ENCODE peak calls at places on chromosomes 12 and 14, in ten cellular contexts. One of them, this sample, is unnamed.

GRCh38 chr14:104600141-104600643 is 4.4 kb downstream of the TMEM179 start:
- DNase-seq in activated B cell treated with CpG ODN at 0.5 μM for 24 hours: no peak
- DNase-seq in cortex of kidney: no peak
- DNase-seq in astrocyte of the cerebellum: no peak
- DNase-seq in AG04450: no peak
- DNase-seq in stimulated activated CD8-positive, alpha-beta memory T cell treated with anti-CD3 and anti-CD28 coated beads, Interleukin-7, amount 100 ng/mL, for 1 hour: no peak
- DNase-seq in activated naive CD8-positive, alpha-beta T cell treated with anti-CD3 and anti-CD28 coated beads, Interleukin-2, amount 50 U/mL, for 24 hours: no peak
- DNase-seq in germinal center: no peak
- DNase-seq in activated CD4-positive, CD25-positive, alpha-beta regulatory T cell treated with anti-CD3 and anti-CD28 coated beads, Interleukin-2, amount 50 U/mL, for 16 hours: no peak
- DNase-seq in NCI-H1105 treated with DMSO at 0.1 percent for 48 hours: no peak
- DNase-seq in this sample: no peak

GRCh38 chr12:52119398-52120254 is 40.1 kb downstream of the SMIM41 start:
- DNase-seq in AG04450: no peak
- DNase-seq in cortex of kidney: no peak
- DNase-seq in activated naive CD8-positive, alpha-beta T cell treated with anti-CD3 and anti-CD28 coated beads, Interleukin-2, amount 50 U/mL, for 24 hours: peak
- DNase-seq in activated B cell treated with CpG ODN at 0.5 μM for 24 hours: no peak
- DNase-seq in activated CD4-positive, CD25-positive, alpha-beta regulatory T cell treated with anti-CD3 and anti-CD28 coated beads, Interleukin-2, amount 50 U/mL, for 16 hours: no peak
- DNase-seq in NCI-H1105 treated with DMSO at 0.1 percent for 48 hours: no peak
- DNase-seq in germinal center: peak
- DNase-seq in stimulated activated CD8-positive, alpha-beta memory T cell treated with anti-CD3 and anti-CD28 coated beads, Interleukin-7, amount 100 ng/mL, for 1 hour: no peak
- DNase-seq in astrocyte of the cerebellum: no peak
- DNase-seq in this sample: no peak

GRCh38 chr14:43872752-43873655 is 634.1 kb downstream of the FSCB start:
- DNase-seq in germinal center: no peak
- DNase-seq in stimulated activated CD8-positive, alpha-beta memory T cell treated with anti-CD3 and anti-CD28 coated beads, Interleukin-7, amount 100 ng/mL, for 1 hour: no peak
- DNase-seq in activated CD4-positive, CD25-positive, alpha-beta regulatory T cell treated with anti-CD3 and anti-CD28 coated beads, Interleukin-2, amount 50 U/mL, for 16 hours: no peak
- DNase-seq in activated naive CD8-positive, alpha-beta T cell treated with anti-CD3 and anti-CD28 coated beads, Interleukin-2, amount 50 U/mL, for 24 hours: no peak
- DNase-seq in cortex of kidney: no peak
- DNase-seq in activated B cell treated with CpG ODN at 0.5 μM for 24 hours: no peak
- DNase-seq in astrocyte of the cerebellum: peak
- DNase-seq in AG04450: no peak
- DNase-seq in NCI-H1105 treated with DMSO at 0.1 percent for 48 hours: no peak
- DNase-seq in this sample: no peak

GRCh38 chr12:121050725-121051124 is 11.7 kb upstream of the OASL start:
- DNase-seq in germinal center: no peak
- DNase-seq in stimulated activated CD8-positive, alpha-beta memory T cell treated with anti-CD3 and anti-CD28 coated beads, Interleukin-7, amount 100 ng/mL, for 1 hour: no peak
- DNase-seq in activated B cell treated with CpG ODN at 0.5 μM for 24 hours: no peak
- DNase-seq in astrocyte of the cerebellum: no peak
- DNase-seq in cortex of kidney: no peak
- DNase-seq in activated CD4-positive, CD25-positive, alpha-beta regulatory T cell treated with anti-CD3 and anti-CD28 coated beads, Interleukin-2, amount 50 U/mL, for 16 hours: no peak
- DNase-seq in NCI-H1105 treated with DMSO at 0.1 percent for 48 hours: no peak
- DNase-seq in activated naive CD8-positive, alpha-beta T cell treated with anti-CD3 and anti-CD28 coated beads, Interleukin-2, amount 50 U/mL, for 24 hours: no peak
- DNase-seq in AG04450: no peak
- DNase-seq in this sample: no peak

GRCh38 chr14:105065280-105066228 is at the start of gene GPR132:
- DNase-seq in stimulated activated CD8-positive, alpha-beta memory T cell treated with anti-CD3 and anti-CD28 coated beads, Interleukin-7, amount 100 ng/mL, for 1 hour: peak
- DNase-seq in AG04450: no peak
- DNase-seq in activated naive CD8-positive, alpha-beta T cell treated with anti-CD3 and anti-CD28 coated beads, Interleukin-2, amount 50 U/mL, for 24 hours: peak
- DNase-seq in astrocyte of the cerebellum: no peak
- DNase-seq in activated CD4-positive, CD25-positive, alpha-beta regulatory T cell treated with anti-CD3 and anti-CD28 coated beads, Interleukin-2, amount 50 U/mL, for 16 hours: peak
- DNase-seq in NCI-H1105 treated with DMSO at 0.1 percent for 48 hours: no peak
- DNase-seq in germinal center: peak
- DNase-seq in cortex of kidney: no peak
- DNase-seq in activated B cell treated with CpG ODN at 0.5 μM for 24 hours: peak
- DNase-seq in this sample: no peak

GRCh38 chr14:61334197-61334701 is 12.9 kb downstream of the PRKCH start:
- DNase-seq in activated CD4-positive, CD25-positive, alpha-beta regulatory T cell treated with anti-CD3 and anti-CD28 coated beads, Interleukin-2, amount 50 U/mL, for 16 hours: no peak
- DNase-seq in astrocyte of the cerebellum: no peak
- DNase-seq in AG04450: no peak
- DNase-seq in germinal center: no peak
- DNase-seq in cortex of kidney: no peak
- DNase-seq in activated B cell treated with CpG ODN at 0.5 μM for 24 hours: no peak
- DNase-seq in NCI-H1105 treated with DMSO at 0.1 percent for 48 hours: no peak
- DNase-seq in stimulated activated CD8-positive, alpha-beta memory T cell treated with anti-CD3 and anti-CD28 coated beads, Interleukin-7, amount 100 ng/mL, for 1 hour: no peak
- DNase-seq in activated naive CD8-positive, alpha-beta T cell treated with anti-CD3 and anti-CD28 coated beads, Interleukin-2, amount 50 U/mL, for 24 hours: no peak
- DNase-seq in this sample: no peak

GRCh38 chr12:45518516-45519235 is 210.8 kb upstream of the ARID2 start:
- DNase-seq in activated CD4-positive, CD25-positive, alpha-beta regulatory T cell treated with anti-CD3 and anti-CD28 coated beads, Interleukin-2, amount 50 U/mL, for 16 hours: peak
- DNase-seq in germinal center: peak
- DNase-seq in astrocyte of the cerebellum: no peak
- DNase-seq in activated B cell treated with CpG ODN at 0.5 μM for 24 hours: no peak
- DNase-seq in stimulated activated CD8-positive, alpha-beta memory T cell treated with anti-CD3 and anti-CD28 coated beads, Interleukin-7, amount 100 ng/mL, for 1 hour: peak
- DNase-seq in activated naive CD8-positive, alpha-beta T cell treated with anti-CD3 and anti-CD28 coated beads, Interleukin-2, amount 50 U/mL, for 24 hours: peak
- DNase-seq in NCI-H1105 treated with DMSO at 0.1 percent for 48 hours: no peak
- DNase-seq in cortex of kidney: no peak
- DNase-seq in AG04450: no peak
- DNase-seq in this sample: no peak

GRCh38 chr12:78759387-78759786 is 105.2 kb upstream of the SYT1 start:
- DNase-seq in germinal center: no peak
- DNase-seq in cortex of kidney: no peak
- DNase-seq in stimulated activated CD8-positive, alpha-beta memory T cell treated with anti-CD3 and anti-CD28 coated beads, Interleukin-7, amount 100 ng/mL, for 1 hour: no peak
- DNase-seq in activated B cell treated with CpG ODN at 0.5 μM for 24 hours: no peak
- DNase-seq in NCI-H1105 treated with DMSO at 0.1 percent for 48 hours: no peak
- DNase-seq in astrocyte of the cerebellum: no peak
- DNase-seq in activated naive CD8-positive, alpha-beta T cell treated with anti-CD3 and anti-CD28 coated beads, Interleukin-2, amount 50 U/mL, for 24 hours: no peak
- DNase-seq in AG04450: peak
- DNase-seq in activated CD4-positive, CD25-positive, alpha-beta regulatory T cell treated with anti-CD3 and anti-CD28 coated beads, Interleukin-2, amount 50 U/mL, for 16 hours: no peak
- DNase-seq in this sample: no peak

GRCh38 chr14:76715927-76716200 is 45.4 kb upstream of the VASH1 start:
- DNase-seq in cortex of kidney: no peak
- DNase-seq in germinal center: no peak
- DNase-seq in AG04450: no peak
- DNase-seq in astrocyte of the cerebellum: no peak
- DNase-seq in NCI-H1105 treated with DMSO at 0.1 percent for 48 hours: no peak
- DNase-seq in activated B cell treated with CpG ODN at 0.5 μM for 24 hours: no peak
- DNase-seq in stimulated activated CD8-positive, alpha-beta memory T cell treated with anti-CD3 and anti-CD28 coated beads, Interleukin-7, amount 100 ng/mL, for 1 hour: no peak
- DNase-seq in activated CD4-positive, CD25-positive, alpha-beta regulatory T cell treated with anti-CD3 and anti-CD28 coated beads, Interleukin-2, amount 50 U/mL, for 16 hours: no peak
- DNase-seq in activated naive CD8-positive, alpha-beta T cell treated with anti-CD3 and anti-CD28 coated beads, Interleukin-2, amount 50 U/mL, for 24 hours: no peak
- DNase-seq in this sample: no peak